ENCODE peak calls at places on chromosomes 6 and 20, in nine cellular contexts. R, J, L, V, P, E, C, M and I are unnamed samples.

GRCh38 chr6:159821726-159822125 is 21.6 kb downstream of the PNLDC1 start:
- DNase-seq in V (no peak), R (no peak), M (no peak), E (no peak), P (no peak), L (no peak), J (no peak), C (no peak), I (no peak)

GRCh38 chr20:38139919-38140753 is 24.9 kb downstream of the TGM2 start:
- DNase-seq in E (no peak), C (no peak), J (no peak), P (no peak), M (no peak), V (peak; percentile 35), L (no peak), R (no peak), I (peak; percentile 63)

GRCh38 chr6:53724501-53724900 is 58.9 kb upstream of the KLHL31 start:
- DNase-seq in R (no peak), V (no peak), J (no peak), E (no peak), P (no peak), L (no peak), C (no peak), M (no peak), I (no peak)

GRCh38 chr6:5241242-5241641 is 19.5 kb downstream of the LYRM4 start:
- DNase-seq in M (no peak), C (no peak), P (no peak), L (no peak), R (no peak), J (no peak), E (no peak), V (no peak), I (no peak)

GRCh38 chr20:47785321-47785899 is at the start of gene SULF2:
- DNase-seq in L (no peak), P (peak; percentile 89), E (peak; percentile 50), V (peak; percentile 83), J (no peak), R (no peak), M (no peak), C (no peak), I (no peak)

GRCh38 chr6:3568396-3569082 is 111.7 kb upstream of the SLC22A23 start:
- DNase-seq in V (peak; percentile 22), E (no peak), J (no peak), M (no peak), C (no peak), L (no peak), P (no peak), R (no peak), I (no peak)

GRCh38 chr6:90249044-90249443 is 47.6 kb downstream of the BACH2 start:
- DNase-seq in P (no peak), M (no peak), V (no peak), J (no peak), C (no peak), R (no peak), E (peak; percentile 39), L (no peak), I (no peak)

GRCh38 chr6:79079425-79080130 is 1.5 kb upstream of the PHIP start:
- DNase-seq in P (no peak), R (no peak), L (no peak), C (no peak), E (peak; percentile 3), M (no peak), V (peak; percentile 7), J (no peak), I (no peak)

GRCh38 chr20:63173552-63174191 is 42.3 kb downstream of the YTHDF1 start:
- DNase-seq in E (no peak), J (no peak), R (no peak), V (no peak), C (no peak), P (peak; percentile 68), L (no peak), M (no peak), I (no peak)

GRCh38 chr20:63175031-63175895 is 40.7 kb downstream of the YTHDF1 start:
- DNase-seq in P (peak; percentile 70), L (no peak), J (no peak), C (no peak), R (no peak), V (no peak), E (no peak), M (no peak), I (no peak)

GRCh38 chr20:63176035-63176434 is 39.9 kb downstream of the YTHDF1 start:
- DNase-seq in L (no peak), R (no peak), M (no peak), J (no peak), P (peak; percentile 38), C (no peak), E (no peak), V (peak; percentile 44), I (no peak)

GRCh38 chr20:63172726-63173125 is 43.2 kb downstream of the YTHDF1 start:
- DNase-seq in M (peak; percentile 15), J (no peak), E (peak; percentile 15), P (peak; percentile 40), C (no peak), V (no peak), R (no peak), L (no peak), I (no peak)

DNA sequence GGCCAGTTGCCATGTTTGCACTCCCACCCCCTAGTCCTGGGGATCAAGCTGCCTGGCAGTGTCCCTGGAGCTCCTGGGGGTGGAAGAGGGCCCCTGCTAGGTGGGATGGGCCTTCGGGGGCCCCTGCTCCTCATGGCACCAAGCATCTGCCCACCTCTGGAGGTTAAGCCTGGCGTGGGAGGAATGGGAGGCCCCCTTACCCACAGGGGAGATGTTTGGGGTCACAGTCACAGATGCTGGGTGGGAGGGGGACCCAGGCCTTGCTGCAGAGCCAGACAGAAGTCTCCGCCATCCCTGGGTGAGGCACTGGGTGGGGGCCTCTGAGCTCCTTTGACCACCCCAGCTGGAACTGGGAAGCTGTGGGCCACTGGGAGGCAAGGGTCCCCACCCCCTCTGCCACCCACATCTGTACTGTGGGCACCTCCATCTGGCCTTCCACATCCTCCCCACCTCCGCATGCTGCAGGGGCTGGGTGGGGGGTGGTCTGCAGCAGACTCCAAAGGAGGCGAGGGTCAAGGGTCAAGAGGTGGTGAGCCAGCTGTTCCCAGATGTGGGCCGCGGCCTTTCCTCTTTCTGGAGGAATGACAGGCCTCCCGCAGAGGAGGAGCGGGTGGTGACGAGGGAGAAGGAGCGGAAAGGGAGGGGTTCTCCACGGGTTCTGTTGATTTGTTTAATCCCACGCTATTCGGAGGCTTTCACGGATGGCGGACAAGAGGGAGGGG is 41.5 kb downstream of the YTHDF1 start:
- DNase-seq in V (no peak), C (no peak), E (no peak), P (peak; percentile 38), L (no peak), R (no peak), J (no peak), M (no peak), I (no peak)
- H3K27me3 ChIP-seq in V (peaks cover 81% of the 10 kb centered on the region), C (peaks cover 47% of the 10 kb centered on the region), E (peaks cover 59% of the 10 kb centered on the region), P (peaks cover 33% of the 10 kb centered on the region), L (peaks cover 17% of the 10 kb centered on the region), R (peaks cover 82% of the 10 kb centered on the region), J (peaks cover 28% of the 10 kb centered on the region), M (peaks cover 9% of the 10 kb centered on the region), I (no peaks in the 10 kb centered on the region)

GRCh38 chr6:144062757-144063156 is 32.6 kb downstream of the SF3B5 start:
- DNase-seq in E (no peak), P (no peak), L (no peak), C (no peak), V (no peak), M (no peak), J (no peak), R (no peak), I (no peak)

GRCh38 chr6:144063744-144064401 is 31.5 kb downstream of the SF3B5 start:
- DNase-seq in P (peak; percentile 98), R (peak; percentile 16), E (peak; percentile 61), V (peak; percentile 88), L (peak; percentile 91), J (peak; percentile 91), C (peak; percentile 52), M (peak; percentile 57), I (peak; percentile 98)

GRCh38 chr6:144064402-144064830 is 31.0 kb downstream of the SF3B5 start:
- DNase-seq in C (no peak), R (no peak), V (peak; percentile 57), L (peak; percentile 59), P (peak; percentile 90), J (peak; percentile 39), M (no peak), E (no peak), I (peak; percentile 73)

GRCh38 chr6:144064831-144065668 is 30.3 kb downstream of the SF3B5 start:
- DNase-seq in R (no peak), V (peak; percentile 7), J (no peak), P (no peak), C (no peak), E (no peak), M (no peak), L (no peak), I (peak; percentile 70)

GRCh38 chr6:144063246-144063743 is 32.1 kb downstream of the SF3B5 start:
- DNase-seq in J (no peak), L (no peak), R (no peak), P (no peak), V (peak; percentile 9), C (no peak), E (no peak), M (no peak), I (peak; percentile 32)
- H3K27me3 ChIP-seq in J (no peaks in the 10 kb centered on the region), L (no peaks in the 10 kb centered on the region), R (peaks cover 57% of the 10 kb centered on the region), P (no peaks in the 10 kb centered on the region), V (peaks cover 59% of the 10 kb centered on the region), C (peaks cover 5% of the 10 kb centered on the region), E (no peaks in the 10 kb centered on the region), M (no peaks in the 10 kb centered on the region), I (no peaks in the 10 kb centered on the region)

GRCh38 chr20:53871541-53871940 is 198.9 kb downstream of the BCAS1 start:
- DNase-seq in L (no peak), V (no peak), J (no peak), M (no peak), C (no peak), R (no peak), P (no peak), E (no peak), I (no peak)
- H3K27me3 ChIP-seq in L (no peaks in the 10 kb centered on the region), V (no peaks in the 10 kb centered on the region), J (no peaks in the 10 kb centered on the region), M (no peaks in the 10 kb centered on the region), C (no peaks in the 10 kb centered on the region), R (no peaks in the 10 kb centered on the region), P (no peaks in the 10 kb centered on the region), E (no peaks in the 10 kb centered on the region), I (no peaks in the 10 kb centered on the region)

GRCh38 chr6:117276778-117277177 is 11.4 kb downstream of the VGLL2 start:
- DNase-seq in C (no peak), R (no peak), E (no peak), P (no peak), M (no peak), V (no peak), J (no peak), L (no peak), I (no peak)

GRCh38 chr6:117275205-117275604 is 9.8 kb downstream of the VGLL2 start:
- DNase-seq in J (no peak), P (no peak), C (no peak), M (no peak), R (no peak), L (no peak), E (no peak), V (no peak), I (no peak)

GRCh38 chr6:117272886-117273285 is 7.5 kb downstream of the VGLL2 start:
- DNase-seq in E (no peak), P (no peak), J (no peak), R (no peak), C (no peak), V (no peak), M (no peak), L (no peak), I (no peak)

GRCh38 chr6:117272032-117272866 is 6.9 kb downstream of the VGLL2 start:
- DNase-seq in E (no peak), V (no peak), P (no peak), M (no peak), C (no peak), J (no peak), L (peak; percentile 10), R (no peak), I (no peak)

DNA sequence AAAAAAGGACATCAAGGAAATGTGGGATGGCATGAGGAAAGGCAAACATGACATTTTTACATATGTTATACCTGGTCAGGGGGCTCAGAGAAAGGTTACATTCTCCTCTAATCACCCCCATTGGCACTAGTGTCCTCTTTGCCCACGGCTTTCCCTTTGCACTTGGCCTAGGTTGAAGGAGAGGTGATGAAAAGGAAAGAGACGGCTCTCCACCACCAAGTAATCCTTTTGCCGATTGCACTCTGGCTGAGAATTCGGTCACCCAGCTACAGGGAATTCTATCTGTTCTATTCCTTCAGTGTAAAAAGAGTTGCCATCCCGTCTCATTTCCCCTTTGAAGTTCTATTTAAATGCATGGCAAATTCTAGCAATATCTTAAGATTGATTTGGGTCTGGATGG is 10.4 kb downstream of the VGLL2 start:
- DNase-seq in E (no peak), P (no peak), M (no peak), C (no peak), V (no peak), R (no peak), L (no peak), J (no peak), I (no peak)
- H3K27me3 ChIP-seq in E (peaks cover 56% of the 10 kb centered on the region), P (peaks cover 4% of the 10 kb centered on the region), M (peaks cover 3% of the 10 kb centered on the region), C (peaks cover 74% of the 10 kb centered on the region), V (peaks cover 77% of the 10 kb centered on the region), R (peaks cover 36% of the 10 kb centered on the region), L (no peaks in the 10 kb centered on the region), J (no peaks in the 10 kb centered on the region), I (no peaks in the 10 kb centered on the region)